ENCODE peak calls at places on chromosomes 7 and 10, in eight cellular contexts. R is mammary epithelial cell, V is fibroblast of pulmonary artery, F is suprapubic skin, S is astrocyte of the spinal cord, W is GM12865, C is pancreas, A is neural progenitor cell. X is an unnamed sample.

GRCh38 chr7:108296911-108297310 is 159.3 kb downstream of the NRCAM start:
- DNase-seq in R (no peak), V (no peak), F (no peak), S (no peak), W (no peak), C (no peak), A (no peak), X (no peak)

GRCh38 chr10:90775351-90776028 is 82.3 kb downstream of the HTR7 start:
- DNase-seq in R (peak), V (peak), F (no peak), S (peak), W (peak), C (no peak), A (peak), X (no peak)

GRCh38 chr7:50641442-50642405 is 76.5 kb upstream of the DDC start:
- DNase-seq in R (no peak), V (no peak), F (no peak), S (no peak), W (no peak), C (peak), A (peak), X (no peak)

GRCh38 chr10:86225098-86225782 is 141.4 kb downstream of the GRID1 start:
- DNase-seq in R (peak), V (peak), F (no peak), S (peak), W (no peak), C (no peak), A (no peak), X (peak)

GRCh38 chr10:74293686-74294365 is 142.8 kb downstream of the ADK start:
- DNase-seq in R (peak), V (peak), F (no peak), S (peak), W (no peak), C (no peak), A (no peak), X (peak)

GRCh38 chr10:128539784-128540759 is 413.8 kb upstream of the MKI67 start:
- DNase-seq in R (no peak), V (no peak), F (peak), S (no peak), W (no peak), C (no peak), A (peak), X (no peak)

GRCh38 chr10:34760606-34761005 is 54.5 kb downstream of the PARD3 start:
- DNase-seq in R (peak), V (no peak), F (no peak), S (no peak), W (no peak), C (no peak), A (no peak), X (no peak)

GRCh38 chr7:3120513-3120912 is 76.8 kb upstream of the CARD11 start:
- DNase-seq in R (no peak), V (no peak), F (no peak), S (no peak), W (peak), C (no peak), A (no peak), X (no peak)

GRCh38 chr10:21261705-21262285 is 263.7 kb downstream of the SKIDA1 start:
- DNase-seq in R (no peak), V (no peak), F (no peak), S (peak), W (no peak), C (no peak), A (peak), X (no peak)

GRCh38 chr7:108012499-108013430 is 9.8 kb upstream of the LAMB1 start:
- DNase-seq in R (peak), V (peak), F (no peak), S (peak), W (no peak), C (no peak), A (no peak), X (no peak)

GRCh38 chr10:9786101-9786500 is 1231.6 kb upstream of the CELF2 start:
- DNase-seq in R (no peak), V (peak), F (no peak), S (peak), W (no peak), C (no peak), A (no peak), X (no peak)

GRCh38 chr7:17986826-17987225 is 40.8 kb downstream of the PRPS1L1 start:
- DNase-seq in R (no peak), V (peak), F (no peak), S (peak), W (no peak), C (no peak), A (no peak), X (peak)

GRCh38 chr7:74097937-74098614 is 14.5 kb downstream of the LIMK1 start:
- DNase-seq in R (peak), V (peak), F (no peak), S (peak), W (no peak), C (no peak), A (no peak), X (peak)

GRCh38 chr10:79392020-79392398 is 44.7 kb downstream of the PPIF start:
- DNase-seq in R (no peak), V (no peak), F (peak), S (no peak), W (no peak), C (no peak), A (no peak), X (no peak)

GRCh38 chr7:74722045-74722603 is 51.7 kb upstream of the NCF1 start:
- DNase-seq in R (no peak), V (no peak), F (no peak), S (no peak), W (no peak), C (no peak), A (no peak), X (no peak)

GRCh38 chr10:110651044-110651958 is 7.2 kb downstream of the RBM20 start:
- DNase-seq in R (no peak), V (peak), F (no peak), S (peak), W (peak), C (no peak), A (no peak), X (peak)

GRCh38 chr10:117053548-117053947 is 48.6 kb upstream of the SHTN1 start:
- DNase-seq in R (no peak), V (no peak), F (no peak), S (no peak), W (no peak), C (no peak), A (no peak), X (no peak)

GRCh38 chr7:130868150-130868549 is 134.1 kb upstream of the KLF14 start:
- DNase-seq in R (no peak), V (no peak), F (no peak), S (no peak), W (no peak), C (no peak), A (no peak), X (no peak)

GRCh38 chr7:148814938-148815559 is 69.0 kb downstream of the EZH2 start:
- DNase-seq in R (no peak), V (no peak), F (no peak), S (no peak), W (no peak), C (no peak), A (no peak), X (no peak)

GRCh38 chr7:98284335-98285036 is 3.0 kb downstream of the BRI3 start:
- DNase-seq in R (peak), V (peak), F (peak), S (peak), W (no peak), C (peak), A (no peak), X (peak)

GRCh38 chr7:98282727-98283126 is 1.2 kb downstream of the BRI3 start:
- DNase-seq in R (no peak), V (no peak), F (no peak), S (peak), W (no peak), C (no peak), A (no peak), X (no peak)

GRCh38 chr7:98283127-98283886 is 1.8 kb downstream of the BRI3 start:
- DNase-seq in R (no peak), V (peak), F (no peak), S (peak), W (no peak), C (peak), A (no peak), X (no peak)

GRCh38 chr7:98285132-98286092 is 3.9 kb downstream of the BRI3 start:
- DNase-seq in R (no peak), V (no peak), F (no peak), S (no peak), W (no peak), C (no peak), A (no peak), X (no peak)

DNA sequence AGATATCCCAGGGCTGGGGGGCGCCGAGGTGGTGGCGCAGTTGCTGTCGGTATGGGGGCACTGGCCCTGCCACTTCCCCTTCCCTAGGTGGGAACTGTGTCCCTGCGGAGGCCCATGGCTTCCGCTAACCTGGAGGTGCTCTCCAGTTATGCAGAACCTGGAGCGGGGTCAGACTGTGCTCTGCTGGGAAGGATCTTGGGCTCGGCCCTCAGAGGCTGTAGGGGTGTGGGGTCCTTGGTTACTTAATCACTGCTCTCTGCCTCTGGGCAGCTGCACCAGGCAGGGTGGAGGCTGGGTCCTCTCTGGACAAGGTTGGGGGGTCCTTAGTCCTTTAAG is 2.4 kb downstream of the BRI3 start:
- DNase-seq in R (no peak), V (no peak), F (no peak), S (no peak), W (no peak), C (no peak), A (no peak), X (no peak)
- H3K4me3 ChIP-seq in R (peak), V (peak), F (peak), S (peak), W (no peak), C (peak), A (no peak), X (peak)

GRCh38 chr7:151411551-151411950 is 1.7 kb upstream of the WDR86 start:
- DNase-seq in R (no peak), V (no peak), F (no peak), S (no peak), W (no peak), C (no peak), A (no peak), X (no peak)
- TF ChIP-seq CTCF in R (no peak), V (no peak), F (no peak), S (no peak), W (no peak), C (no peak), A (no peak), X (no peak)

GRCh38 chr7:141584935-141585334 is 33.7 kb downstream of the AGK start:
- DNase-seq in R (no peak), V (no peak), F (no peak), S (no peak), W (no peak), C (no peak), A (peak), X (no peak)
- H3K4me3 ChIP-seq in R (no peak), V (no peak), F (no peak), S (no peak), W (no peak), C (no peak), A (no peak), X (no peak)

DNA sequence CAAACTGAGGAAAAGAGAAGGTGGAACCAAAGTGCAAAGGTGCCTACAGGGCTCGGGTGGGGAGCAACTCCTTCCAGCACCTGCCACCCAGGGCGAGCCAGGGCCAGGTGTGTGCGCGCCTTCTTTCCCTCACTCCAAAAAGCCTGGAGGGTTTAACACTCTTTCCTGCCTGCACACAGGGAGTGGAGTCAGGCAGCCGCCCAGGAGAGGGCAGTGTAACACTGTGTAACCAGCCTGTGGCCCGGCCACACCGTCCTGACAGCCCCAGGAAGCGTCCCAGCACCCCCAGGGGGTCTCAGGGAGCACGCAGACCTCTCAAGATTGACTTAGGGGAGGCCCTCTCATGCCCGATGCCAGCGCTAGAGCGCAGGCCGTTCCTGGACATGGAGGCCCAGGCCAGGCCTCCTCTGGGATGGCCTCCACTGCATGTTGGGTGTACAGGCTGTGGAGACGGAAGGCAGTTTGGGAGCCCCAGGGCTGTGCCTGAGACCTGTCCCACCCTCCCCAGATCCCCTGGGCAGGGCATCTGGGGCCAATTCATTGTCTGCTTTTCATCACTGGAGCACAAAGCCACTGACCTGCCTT is 13.4 kb downstream of the BRI3 start:
- DNase-seq in R (peak), V (peak), F (no peak), S (peak), W (peak), C (peak), A (peak), X (no peak)
- TF ChIP-seq CTCF in R (peak), V (peak), F (peak), S (peak), W (peak), C (peak), A (peak), X (peak)

GRCh38 chr7:151117041-151117440 is 30.8 kb downstream of the AGAP3 start:
- DNase-seq in R (peak), V (no peak), F (no peak), S (no peak), W (no peak), C (no peak), A (no peak), X (no peak)
- H3K4me3 ChIP-seq in R (peak), V (no peak), F (peak), S (no peak), W (no peak), C (no peak), A (no peak), X (no peak)